ENCODE peak calls at places on chromosomes 1 and 21, in ten cellular contexts. T is ovary, A is GM12864, W is CMK, Y is AML-193, P is T-helper 9 cell, O is HuH-7.5, B is left cardiac atrium, N is colonic mucosa, V is DMS153. K is an unnamed sample.

GRCh38 chr21:34906401-34906800 is 142.7 kb downstream of the RUNX1 start:
- DNase-seq in P (no peak), Y (no peak), O (no peak), T (no peak), W (no peak), N (no peak), V (no peak), A (no peak), B (no peak), K (no peak)

GRCh38 chr1:94542088-94542671 is 621 bp upstream of the F3 start:
- DNase-seq in V (no peak), A (no peak), P (no peak), T (peak; percentile 73), Y (no peak), W (no peak), B (peak; percentile 48), N (peak; percentile 72), O (no peak), K (peak; percentile 41)

GRCh38 chr1:54375331-54376084 is 30.7 kb downstream of the SSBP3 start:
- DNase-seq in V (no peak), Y (no peak), O (no peak), B (no peak), A (no peak), N (no peak), P (no peak), W (peak; percentile 88), T (no peak), K (no peak)

GRCh38 chr1:30991852-30992606 is 73.5 kb downstream of the PUM1 start:
- DNase-seq in N (no peak), V (no peak), O (no peak), W (no peak), A (no peak), P (no peak), Y (no peak), B (no peak), T (no peak), K (no peak)

GRCh38 chr1:109877320-109877771 is 33.3 kb upstream of the CSF1 start:
- DNase-seq in N (no peak), W (no peak), T (peak; percentile 77), O (peak; percentile 40), A (no peak), Y (no peak), B (peak; percentile 75), P (no peak), V (no peak), K (no peak)

GRCh38 chr1:117045644-117046043 is 14.5 kb upstream of the TTF2 start:
- DNase-seq in O (no peak), B (no peak), P (no peak), T (no peak), Y (no peak), A (no peak), W (no peak), V (no peak), N (no peak), K (no peak)

GRCh38 chr1:68442822-68443556 is 6.8 kb downstream of the RPE65 start:
- DNase-seq in T (peak; percentile 18), N (peak; percentile 19), P (no peak), A (peak; percentile 19), V (peak; percentile 9), W (peak; percentile 8), O (no peak), B (no peak), Y (peak; percentile 41), K (no peak)

GRCh38 chr1:53625766-53626520 is 113.0 kb downstream of the GLIS1 start:
- DNase-seq in O (no peak), V (no peak), N (no peak), Y (no peak), B (no peak), W (no peak), T (no peak), A (no peak), P (no peak), K (no peak)

GRCh38 chr1:233368106-233368783 is 40.7 kb downstream of the MAP3K21 start:
- DNase-seq in P (no peak), T (no peak), A (no peak), O (no peak), B (no peak), N (no peak), V (no peak), W (no peak), Y (no peak), K (no peak)

GRCh38 chr1:944341-945325 is 14.4 kb downstream of the NOC2L start:
- DNase-seq in B (peak; percentile 70), T (peak; percentile 80), Y (no peak), O (no peak), V (no peak), P (no peak), N (no peak), A (no peak), W (no peak), K (no peak)

GRCh38 chr21:42195378-42196031 is 23.4 kb upstream of the ABCG1 start:
- DNase-seq in T (no peak), W (no peak), B (no peak), P (no peak), Y (peak; percentile 53), O (no peak), V (no peak), N (no peak), A (no peak), K (no peak)

GRCh38 chr1:157932082-157932481 is 61.4 kb upstream of the KIRREL1 start:
- DNase-seq in W (no peak), T (no peak), P (no peak), Y (peak; percentile 23), O (no peak), A (no peak), V (no peak), N (no peak), B (no peak), K (no peak)

GRCh38 chr1:26373281-26373680 is 731 bp upstream of the ZNF683 start:
- DNase-seq in W (no peak), V (no peak), Y (no peak), T (no peak), A (no peak), B (no peak), N (no peak), P (peak; percentile 27), O (no peak), K (no peak)

GRCh38 chr1:14738235-14738634 is 139.8 kb downstream of the KAZN start:
- DNase-seq in Y (no peak), V (peak; percentile 98), W (no peak), T (no peak), O (no peak), P (no peak), A (no peak), N (no peak), B (no peak), K (no peak)

GRCh38 chr1:212514782-212515181 is 82.1 kb downstream of the NENF start:
- DNase-seq in Y (no peak), P (no peak), O (no peak), T (no peak), V (no peak), N (no peak), W (no peak), A (no peak), B (peak; percentile 37), K (no peak)

GRCh38 chr1:213658508-213658907 is 329.3 kb upstream of the PROX1 start:
- DNase-seq in O (no peak), A (no peak), W (no peak), Y (no peak), V (peak; percentile 44), P (no peak), N (no peak), T (no peak), B (no peak), K (no peak)

GRCh38 chr1:118487091-118487490 is 302.1 kb upstream of the SPAG17 start:
- DNase-seq in N (no peak), A (no peak), W (no peak), B (no peak), T (no peak), P (no peak), V (no peak), O (no peak), Y (no peak), K (no peak)

GRCh38 chr1:201876148-201876547 is 12.6 kb upstream of the SHISA4 start:
- DNase-seq in B (no peak), O (no peak), T (no peak), W (no peak), V (no peak), P (no peak), A (no peak), Y (no peak), N (no peak), K (no peak)

GRCh38 chr1:45793942-45794604 is 9.3 kb upstream of the MAST2 start:
- DNase-seq in P (no peak), A (no peak), W (no peak), V (peak; percentile 14), B (no peak), O (no peak), T (no peak), Y (no peak), N (no peak), K (no peak)

GRCh38 chr1:168421399-168422004 is 122.3 kb downstream of the XCL2 start:
- DNase-seq in A (no peak), W (no peak), B (no peak), N (no peak), O (no peak), V (no peak), T (no peak), Y (no peak), P (no peak), K (no peak)

GRCh38 chr1:8203056-8203455 is 114.9 kb upstream of the SLC45A1 start:
- DNase-seq in O (no peak), B (no peak), T (peak; percentile 45), A (no peak), P (no peak), Y (no peak), N (no peak), W (no peak), V (no peak), K (no peak)

GRCh38 chr1:94622757-94623156 is 81.2 kb upstream of the F3 start:
- DNase-seq in W (no peak), Y (no peak), T (no peak), A (no peak), V (no peak), N (peak; percentile 16), P (no peak), B (no peak), O (no peak), K (no peak)

GRCh38 chr1:11913291-11913690 is 12.9 kb downstream of the KIAA2013 start:
- DNase-seq in T (no peak), N (no peak), O (no peak), A (no peak), V (no peak), B (no peak), W (no peak), Y (no peak), P (no peak), K (no peak)

GRCh38 chr1:116574581-116575291 is 3.9 kb upstream of the CD58 start:
- DNase-seq in W (no peak), B (peak; percentile 58), P (peak; percentile 36), N (peak; percentile 69), Y (peak; percentile 50), T (peak; percentile 66), A (no peak), O (peak; percentile 82), V (no peak), K (peak; percentile 82)

GRCh38 chr21:37873655-37874054 is 42.6 kb downstream of the KCNJ6 start:
- DNase-seq in P (no peak), N (no peak), V (no peak), O (no peak), Y (no peak), B (no peak), A (no peak), T (no peak), W (no peak), K (no peak)

GRCh38 chr1:71294178-71294577 is 213.3 kb upstream of the ZRANB2 start:
- DNase-seq in V (no peak), N (no peak), Y (no peak), O (no peak), W (no peak), A (no peak), B (no peak), T (no peak), P (no peak), K (no peak)

GRCh38 chr1:27435566-27436203 is 43.3 kb downstream of the GPR3 start:
- DNase-seq in B (no peak), T (no peak), V (no peak), P (no peak), W (no peak), A (no peak), N (no peak), Y (peak; percentile 95), O (no peak), K (no peak)

GRCh38 chr1:231966983-231967382 is 340.4 kb downstream of the DISC1 start:
- DNase-seq in W (no peak), N (no peak), Y (no peak), O (no peak), P (no peak), V (no peak), A (no peak), T (no peak), B (no peak), K (no peak)

K was measured in frontal cortex.